ENCODE peak calls at places on chromosome 11, in ten cellular contexts. M, O, Q, E, C, N, U, S, G and Z are unnamed samples.

GRCh38 chr11:73003083-73003482 is 139.0 kb downstream of the FCHSD2 start:
- DNase-seq in M (no peak), O (no peak), Q (no peak), E (no peak), C (no peak), N (no peak), U (no peak), S (no peak), G (no peak), Z (no peak)

GRCh38 chr11:66264893-66265292 is 3.5 kb upstream of the RAB1B start:
- DNase-seq in M (no peak), O (no peak), Q (no peak), E (no peak), C (no peak), N (peak; percentile 31), U (no peak), S (no peak), G (peak; percentile 83), Z (no peak)

GRCh38 chr11:61602775-61603569 is 22.1 kb upstream of the SYT7 start:
- DNase-seq in M (no peak), O (no peak), Q (peak; percentile 12), E (no peak), C (peak; percentile 94), N (peak; percentile 93), U (no peak), S (peak; percentile 68), G (peak; percentile 41), Z (peak; percentile 91)

GRCh38 chr11:69697489-69697843 is 6.4 kb downstream of the FGF19 start:
- DNase-seq in M (no peak), O (no peak), Q (no peak), E (no peak), C (no peak), N (no peak), U (no peak), S (no peak), G (no peak), Z (no peak)

GRCh38 chr11:12226093-12226492 is 115.7 kb downstream of the MICAL2 start:
- DNase-seq in M (no peak), O (no peak), Q (no peak), E (no peak), C (no peak), N (no peak), U (no peak), S (no peak), G (no peak), Z (no peak)

GRCh38 chr11:3217751-3218482 is 696 bp downstream of the MRGPRG start:
- DNase-seq in M (no peak), O (no peak), Q (no peak), E (no peak), C (no peak), N (no peak), U (no peak), S (no peak), G (no peak), Z (no peak)

GRCh38 chr11:118533769-118534729 is 3.1 kb downstream of the TMEM25 start:
- DNase-seq in M (no peak), O (no peak), Q (peak; percentile 9), E (no peak), C (no peak), N (no peak), U (peak; percentile 29), S (no peak), G (no peak), Z (no peak)

GRCh38 chr11:65834202-65834601 is 439 bp downstream of the SNX32 start:
- DNase-seq in M (no peak), O (no peak), Q (no peak), E (no peak), C (no peak), N (no peak), U (no peak), S (no peak), G (no peak), Z (no peak)

GRCh38 chr11:58067685-58068084 is 36.9 kb downstream of the OR6Q1 start:
- DNase-seq in M (no peak), O (no peak), Q (no peak), E (no peak), C (no peak), N (peak; percentile 44), U (no peak), S (no peak), G (no peak), Z (no peak)

GRCh38 chr11:72079776-72080325 is 491 bp downstream of the NUMA1 start:
- DNase-seq in M (peak; percentile 28), O (no peak), Q (no peak), E (no peak), C (no peak), N (no peak), U (peak; percentile 48), S (no peak), G (peak; percentile 16), Z (no peak)

GRCh38 chr11:57277845-57278720 is 41.0 kb upstream of the APLNR start:
- DNase-seq in M (no peak), O (no peak), Q (peak; percentile 21), E (peak; percentile 46), C (peak; percentile 66), N (peak; percentile 79), U (peak; percentile 65), S (peak; percentile 74), G (peak; percentile 90), Z (peak; percentile 94)

GRCh38 chr11:36024716-36025115 is 80.9 kb downstream of the LDLRAD3 start:
- DNase-seq in M (no peak), O (no peak), Q (no peak), E (no peak), C (no peak), N (no peak), U (no peak), S (no peak), G (no peak), Z (no peak)

GRCh38 chr11:44361883-44362282 is 51.9 kb upstream of the ALX4 start:
- DNase-seq in M (no peak), O (no peak), Q (no peak), E (no peak), C (no peak), N (no peak), U (no peak), S (no peak), G (no peak), Z (no peak)

GRCh38 chr11:2525166-2525861 is 80.5 kb downstream of the KCNQ1 start:
- DNase-seq in M (no peak), O (no peak), Q (no peak), E (peak; percentile 25), C (no peak), N (no peak), U (no peak), S (no peak), G (no peak), Z (no peak)

GRCh38 chr11:69894126-69895047 is 75.2 kb upstream of the FGF3 start:
- DNase-seq in M (no peak), O (no peak), Q (no peak), E (no peak), C (no peak), N (no peak), U (no peak), S (no peak), G (peak; percentile 75), Z (no peak)